ENCODE peak calls at places on chromosomes 5 and 9, in six cellular contexts. L is AG09309, M is cardiac muscle cell, I is upper lobe of right lung, K is IMR-90, B is left ventricle myocardium inferior. H is an unnamed sample.

GRCh38 chr5:165920655-165921054 is 2370.8 kb upstream of the WWC1 start:
- DNase-seq in L (no peak), M (no peak), I (no peak), K (no peak), B (no peak), H (no peak)

GRCh38 chr5:95620870-95621838 is 1.3 kb downstream of the GPR150 start:
- DNase-seq in L (no peak), M (peak; percentile 46), I (peak; percentile 74), K (no peak), B (peak; percentile 32), H (peak; percentile 39)

GRCh38 chr5:170293273-170293672 is 4.3 kb downstream of the LCP2 start:
- DNase-seq in L (no peak), M (no peak), I (peak; percentile 78), K (no peak), B (no peak), H (peak; percentile 78)

GRCh38 chr9:93132287-93132927 is 1.6 kb downstream of the NINJ1 start:
- DNase-seq in L (no peak), M (peak; percentile 73), I (no peak), K (no peak), B (peak; percentile 63), H (no peak)

GRCh38 chr5:32707394-32707997 is 3.6 kb upstream of the NPR3 start:
- DNase-seq in L (no peak), M (peak; percentile 61), I (no peak), K (peak; percentile 56), B (no peak), H (no peak)

GRCh38 chr5:138945421-138946240 is 70.5 kb upstream of the LRRTM2 start:
- DNase-seq in L (no peak), M (no peak), I (no peak), K (no peak), B (no peak), H (no peak)

GRCh38 chr5:142720561-142721275 is 34.8 kb upstream of the FGF1 start:
- DNase-seq in L (no peak), M (peak; percentile 63), I (no peak), K (peak; percentile 33), B (peak; percentile 59), H (no peak)

GRCh38 chr9:71812385-71812784 is 44.1 kb upstream of the CEMIP2 start:
- DNase-seq in L (peak; percentile 50), M (peak; percentile 55), I (no peak), K (peak; percentile 12), B (peak; percentile 51), H (no peak)

GRCh38 chr5:67992919-67993318 is 222.6 kb upstream of the PIK3R1 start:
- DNase-seq in L (no peak), M (peak; percentile 30), I (no peak), K (peak; percentile 33), B (no peak), H (no peak)

GRCh38 chr9:108704156-108704852 is 151.5 kb downstream of the ACTL7B start:
- DNase-seq in L (no peak), M (peak; percentile 55), I (no peak), K (no peak), B (no peak), H (no peak)

GRCh38 chr9:12759767-12760166 is 15.1 kb upstream of the LURAP1L start:
- DNase-seq in L (no peak), M (peak; percentile 35), I (no peak), K (peak; percentile 73), B (no peak), H (no peak)

GRCh38 chr9:121663591-121663990 is 12.2 kb downstream of the DAB2IP start:
- DNase-seq in L (no peak), M (no peak), I (no peak), K (no peak), B (no peak), H (no peak)

GRCh38 chr5:177362871-177363507 is 5.3 kb downstream of the RGS14 start:
- DNase-seq in L (no peak), M (peak; percentile 54), I (peak; percentile 86), K (no peak), B (peak; percentile 59), H (peak; percentile 47)

GRCh38 chr9:79969866-79970265 is 398.1 kb downstream of the TLE4 start:
- DNase-seq in L (no peak), M (no peak), I (no peak), K (no peak), B (no peak), H (no peak)

GRCh38 chr5:75005561-75005960 is 46.8 kb downstream of the GCNT4 start:
- DNase-seq in L (no peak), M (no peak), I (no peak), K (no peak), B (no peak), H (no peak)

GRCh38 chr9:137556069-137556838 is 4.6 kb downstream of the MRPL41 start:
- DNase-seq in L (no peak), M (peak; percentile 18), I (no peak), K (no peak), B (no peak), H (no peak)

GRCh38 chr9:121947683-121948300 is 145.3 kb downstream of the TTLL11 start:
- DNase-seq in L (no peak), M (no peak), I (no peak), K (no peak), B (no peak), H (no peak)

GRCh38 chr5:114055318-114055788 is 306.5 kb upstream of the KCNN2 start:
- DNase-seq in L (no peak), M (peak; percentile 58), I (peak; percentile 66), K (peak; percentile 64), B (peak; percentile 58), H (no peak)

GRCh38 chr5:20654746-20655145 is 666.7 kb upstream of the CDH18 start:
- DNase-seq in L (no peak), M (no peak), I (no peak), K (no peak), B (no peak), H (no peak)

GRCh38 chr9:126985870-126986498 is 71.4 kb downstream of the RALGPS1 start:
- DNase-seq in L (peak; percentile 43), M (peak; percentile 90), I (peak; percentile 75), K (peak; percentile 17), B (peak; percentile 70), H (peak; percentile 73)

GRCh38 chr5:148912146-148912545 is 85.7 kb downstream of the ADRB2 start:
- DNase-seq in L (no peak), M (no peak), I (no peak), K (peak; percentile 18), B (no peak), H (no peak)

GRCh38 chr5:122408592-122409219 is 96.7 kb downstream of the SNCAIP start:
- DNase-seq in L (no peak), M (no peak), I (no peak), K (no peak), B (no peak), H (no peak)

GRCh38 chr5:83473344-83474169 is 2.0 kb downstream of the VCAN start:
- DNase-seq in L (peak; percentile 93), M (peak; percentile 99), I (peak; percentile 89), K (peak; percentile 98), B (peak; percentile 89), H (no peak)

GRCh38 chr5:103561670-103562069 is 919 bp downstream of the NUDT12 start:
- DNase-seq in L (no peak), M (no peak), I (no peak), K (no peak), B (no peak), H (no peak)

GRCh38 chr9:113992994-113993393 is 85.1 kb downstream of the AMBP start:
- DNase-seq in L (no peak), M (no peak), I (no peak), K (no peak), B (no peak), H (no peak)

GRCh38 chr5:66889524-66889923 is 293.3 kb downstream of the MAST4 start:
- DNase-seq in L (no peak), M (no peak), I (no peak), K (no peak), B (no peak), H (no peak)

GRCh38 chr5:115558388-115558956 is 13.9 kb upstream of the FEM1C start:
- DNase-seq in L (no peak), M (peak; percentile 48), I (no peak), K (peak; percentile 37), B (no peak), H (no peak)

GRCh38 chr9:84325347-84325982 is 15.1 kb downstream of the SLC28A3 start:
- DNase-seq in L (no peak), M (no peak), I (no peak), K (peak; percentile 48), B (no peak), H (no peak)

GRCh38 chr5:32170303-32171170 is 3.6 kb downstream of the GOLPH3 start:
- DNase-seq in L (peak; percentile 76), M (peak; percentile 75), I (no peak), K (peak; percentile 93), B (no peak), H (no peak)

DNA sequence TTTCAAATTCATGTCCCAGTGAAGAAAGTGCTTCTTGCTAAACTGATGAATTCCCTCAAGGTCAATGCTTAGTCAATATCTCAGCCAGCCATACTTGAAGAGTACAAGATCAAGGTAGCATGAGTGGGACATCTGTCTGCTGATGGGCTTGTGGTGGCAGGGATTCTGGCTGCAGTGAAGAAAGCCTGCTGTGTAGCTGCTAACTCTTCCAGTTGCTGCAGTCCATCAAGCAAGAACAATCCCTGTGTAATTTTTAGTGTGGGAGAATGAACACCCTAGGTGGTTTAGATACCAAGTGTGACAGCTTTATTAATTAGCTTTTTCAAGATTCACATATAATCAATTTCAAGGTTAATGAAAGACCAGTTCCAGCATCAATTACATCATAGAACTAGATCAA is 443.9 kb downstream of the TAF11L14 start:
- DNase-seq in L (no peak), M (no peak), I (no peak), K (no peak), B (no peak), H (no peak)
- TF ChIP-seq CTCF in L (no peak), M (no peak), I (no peak), K (no peak), B (no peak), H (no peak)

GRCh38 chr5:131634666-131634995 is 398 bp downstream of the RAPGEF6 start:
- DNase-seq in L (no peak), M (peak; percentile 48), I (no peak), K (peak; percentile 46), B (peak; percentile 50), H (no peak)

GRCh38 chr5:131633830-131634229 is 1.2 kb downstream of the RAPGEF6 start:
- DNase-seq in L (no peak), M (no peak), I (no peak), K (no peak), B (no peak), H (no peak)

GRCh38 chr5:131635755-131636479 is 888 bp upstream of the RAPGEF6 start:
- DNase-seq in L (no peak), M (peak; percentile 29), I (no peak), K (no peak), B (no peak), H (no peak)

GRCh38 chr5:131637694-131638093 is 2.7 kb upstream of the RAPGEF6 start:
- DNase-seq in L (no peak), M (no peak), I (no peak), K (no peak), B (no peak), H (no peak)

GRCh38 chr5:131634996-131635754 is at the start of gene RAPGEF6:
- DNase-seq in L (peak; percentile 100), M (peak; percentile 100), I (peak; percentile 98), K (peak; percentile 100), B (peak; percentile 96), H (peak; percentile 93)
- TF ChIP-seq CTCF in L (no peak), M (peak; percentile 10), I (peak; percentile 12), K (no peak), B (peak; percentile 7), H (no peak)

GRCh38 chr5:1244976-1245375 is 19.8 kb downstream of the SLC6A18 start:
- DNase-seq in L (no peak), M (no peak), I (no peak), K (no peak), B (no peak), H (no peak)
- TF ChIP-seq CTCF in L (no peak), M (no peak), I (no peak), K (no peak), B (no peak), H (no peak)

GRCh38 chr9:16385590-16386578 is 484.6 kb downstream of the BNC2 start:
- DNase-seq in L (peak; percentile 62), M (peak; percentile 87), I (no peak), K (peak; percentile 80), B (no peak), H (no peak)
- TF ChIP-seq CTCF in L (no peak), M (no peak), I (no peak), K (no peak), B (no peak), H (no peak)

H was measured in natural killer cell.